ENCODE peak calls at places on chromosome 22, in ten cellular contexts. L is HFF-Myc, Y is GM12865, I is BE2C, J is MM.1S, Q is sigmoid colon, N is BJ, M is fibroblast of lung, K is fibroblast of mammary gland, X is prostate gland. R is an unnamed sample.

GRCh38 chr22:20211997-20212753 is 55.9 kb downstream of the RTN4R start:
- DNase-seq in L (no peak), Y (no peak), I (peak), J (peak), Q (peak), N (no peak), M (peak), K (peak), X (no peak), R (no peak)

GRCh38 chr22:46012182-46012880 is 35.4 kb upstream of the WNT7B start:
- DNase-seq in L (no peak), Y (no peak), I (peak), J (no peak), Q (peak), N (no peak), M (no peak), K (no peak), X (no peak), R (no peak)

GRCh38 chr22:24760708-24761306 is 13.7 kb downstream of the PIWIL3 start:
- DNase-seq in L (no peak), Y (no peak), I (no peak), J (no peak), Q (no peak), N (no peak), M (no peak), K (no peak), X (no peak), R (no peak)

GRCh38 chr22:25563757-25564319 is 637 bp upstream of the GRK3 start:
- DNase-seq in L (no peak), Y (peak), I (peak), J (no peak), Q (peak), N (no peak), M (no peak), K (no peak), X (no peak), R (no peak)

GRCh38 chr22:48450188-48450825 is 1377.4 kb downstream of the BRD1 start:
- DNase-seq in L (no peak), Y (no peak), I (no peak), J (no peak), Q (no peak), N (no peak), M (no peak), K (no peak), X (no peak), R (no peak)

GRCh38 chr22:48639021-48639795 is 1188.5 kb downstream of the BRD1 start:
- DNase-seq in L (no peak), Y (no peak), I (no peak), J (no peak), Q (no peak), N (no peak), M (no peak), K (no peak), X (no peak), R (no peak)

GRCh38 chr22:49258107-49259010 is 569.3 kb downstream of the BRD1 start:
- DNase-seq in L (no peak), Y (no peak), I (no peak), J (no peak), Q (no peak), N (no peak), M (no peak), K (no peak), X (no peak), R (no peak)

GRCh38 chr22:42190274-42190673 is 59.7 kb upstream of the CYP2D6 start:
- DNase-seq in L (no peak), Y (no peak), I (no peak), J (no peak), Q (no peak), N (no peak), M (peak), K (peak), X (no peak), R (no peak)

GRCh38 chr22:47281126-47282106 is 519.0 kb downstream of the TBC1D22A start:
- DNase-seq in L (no peak), Y (no peak), I (no peak), J (no peak), Q (no peak), N (no peak), M (peak), K (peak), X (no peak), R (no peak)

GRCh38 chr22:20524004-20524481 is 16.6 kb downstream of the MED15 start:
- DNase-seq in L (no peak), Y (peak), I (no peak), J (no peak), Q (no peak), N (no peak), M (peak), K (no peak), X (no peak), R (no peak)

GRCh38 chr22:32920734-32921133 is 119.2 kb downstream of the TIMP3 start:
- DNase-seq in L (no peak), Y (no peak), I (no peak), J (no peak), Q (no peak), N (no peak), M (no peak), K (no peak), X (no peak), R (no peak)

GRCh38 chr22:38296372-38296771 is 20.9 kb downstream of the CSNK1E start:
- DNase-seq in L (no peak), Y (no peak), I (no peak), J (no peak), Q (no peak), N (no peak), M (no peak), K (no peak), X (no peak), R (no peak)

GRCh38 chr22:49582671-49583070 is 245.0 kb downstream of the BRD1 start:
- DNase-seq in L (no peak), Y (no peak), I (no peak), J (no peak), Q (no peak), N (no peak), M (no peak), K (no peak), X (no peak), R (no peak)

GRCh38 chr22:44968736-44969135 is 41.1 kb downstream of the PHF21B start:
- DNase-seq in L (no peak), Y (no peak), I (no peak), J (no peak), Q (no peak), N (no peak), M (no peak), K (no peak), X (no peak), R (no peak)

GRCh38 chr22:46111645-46112306 is 38.5 kb upstream of the PPARA start:
- DNase-seq in L (no peak), Y (no peak), I (peak), J (no peak), Q (no peak), N (no peak), M (no peak), K (peak), X (no peak), R (no peak)

GRCh38 chr22:45334528-45334927 is 24.8 kb downstream of the FAM118A start:
- DNase-seq in L (no peak), Y (no peak), I (no peak), J (no peak), Q (no peak), N (no peak), M (no peak), K (no peak), X (peak), R (no peak)

GRCh38 chr22:44085743-44086741 is 61.9 kb downstream of the PARVB start:
- DNase-seq in L (peak), Y (peak), I (peak), J (peak), Q (peak), N (no peak), M (peak), K (peak), X (peak), R (no peak)

GRCh38 chr22:21819183-21819770 is 48.2 kb downstream of the MAPK1 start:
- DNase-seq in L (no peak), Y (no peak), I (no peak), J (no peak), Q (no peak), N (no peak), M (no peak), K (no peak), X (no peak), R (no peak)

GRCh38 chr22:19875061-19875530 is 20.4 kb upstream of the GNB1L start:
- DNase-seq in L (no peak), Y (no peak), I (no peak), J (no peak), Q (peak), N (no peak), M (no peak), K (no peak), X (no peak), R (no peak)

GRCh38 chr22:27317961-27318360 is 483.6 kb downstream of the MN1 start:
- DNase-seq in L (peak), Y (no peak), I (no peak), J (no peak), Q (no peak), N (peak), M (peak), K (no peak), X (no peak), R (no peak)

GRCh38 chr22:47209547-47210023 is 447.1 kb downstream of the TBC1D22A start:
- DNase-seq in L (no peak), Y (no peak), I (no peak), J (no peak), Q (peak), N (no peak), M (no peak), K (no peak), X (no peak), R (peak)

GRCh38 chr22:47990486-47990885 is 1228.0 kb downstream of the TBC1D22A start:
- DNase-seq in L (no peak), Y (no peak), I (no peak), J (no peak), Q (no peak), N (no peak), M (no peak), K (no peak), X (no peak), R (no peak)

GRCh38 chr22:21816787-21817496 is 50.5 kb downstream of the MAPK1 start:
- DNase-seq in L (peak), Y (peak), I (no peak), J (no peak), Q (no peak), N (peak), M (peak), K (peak), X (no peak), R (peak)

GRCh38 chr22:46275455-46276129 is 7.8 kb downstream of the TTC38 start:
- DNase-seq in L (no peak), Y (no peak), I (no peak), J (no peak), Q (no peak), N (no peak), M (no peak), K (no peak), X (no peak), R (no peak)

GRCh38 chr22:21947040-21948014 is 5.3 kb downstream of the PPM1F start:
- DNase-seq in L (no peak), Y (no peak), I (no peak), J (no peak), Q (no peak), N (no peak), M (peak), K (peak), X (no peak), R (no peak)

GRCh38 chr22:41831828-41832552 is 915 bp upstream of the SREBF2 start:
- DNase-seq in L (no peak), Y (peak), I (no peak), J (peak), Q (no peak), N (no peak), M (no peak), K (peak), X (no peak), R (no peak)

GRCh38 chr22:32591620-32592019 is 117.0 kb downstream of the FBXO7 start:
- DNase-seq in L (no peak), Y (no peak), I (no peak), J (no peak), Q (no peak), N (peak), M (peak), K (peak), X (no peak), R (no peak)

GRCh38 chr22:46613606-46613997 is 6.6 kb upstream of the GRAMD4 start:
- DNase-seq in L (no peak), Y (peak), I (no peak), J (peak), Q (no peak), N (no peak), M (no peak), K (peak), X (no peak), R (no peak)

GRCh38 chr22:33357894-33358440 is 299.8 kb upstream of the SYN3 start:
- DNase-seq in L (no peak), Y (no peak), I (no peak), J (no peak), Q (no peak), N (no peak), M (no peak), K (no peak), X (peak), R (no peak)

GRCh38 chr22:19120829-19121630 is 1.2 kb downstream of the DGCR2 start:
- DNase-seq in L (no peak), Y (no peak), I (no peak), J (no peak), Q (no peak), N (no peak), M (peak), K (peak), X (peak), R (no peak)

GRCh38 chr22:45645526-45646414 is 25.9 kb upstream of the ATXN10 start:
- DNase-seq in L (peak), Y (peak), I (peak), J (peak), Q (peak), N (no peak), M (no peak), K (peak), X (peak), R (peak)

GRCh38 chr22:27474711-27475547 is 326.6 kb downstream of the MN1 start:
- DNase-seq in L (peak), Y (no peak), I (no peak), J (no peak), Q (peak), N (peak), M (peak), K (peak), X (peak), R (no peak)

GRCh38 chr22:25057013-25057881 is 104.7 kb downstream of the KIAA1671 start:
- DNase-seq in L (no peak), Y (peak), I (peak), J (peak), Q (peak), N (no peak), M (no peak), K (peak), X (peak), R (peak)

GRCh38 chr22:46064236-46064965 is 85.9 kb upstream of the PPARA start:
- DNase-seq in L (no peak), Y (no peak), I (peak), J (no peak), Q (peak), N (no peak), M (peak), K (peak), X (no peak), R (no peak)

GRCh38 chr22:46638601-46639431 is 18.6 kb downstream of the GRAMD4 start:
- DNase-seq in L (no peak), Y (no peak), I (no peak), J (no peak), Q (no peak), N (no peak), M (no peak), K (peak), X (no peak), R (no peak)

GRCh38 chr22:44304354-44304753 is 8.4 kb downstream of the SHISAL1 start:
- DNase-seq in L (no peak), Y (no peak), I (no peak), J (no peak), Q (no peak), N (peak), M (peak), K (peak), X (no peak), R (no peak)

GRCh38 chr22:44211256-44211945 is 30.7 kb downstream of the PARVG start:
- DNase-seq in L (no peak), Y (no peak), I (no peak), J (no peak), Q (no peak), N (no peak), M (no peak), K (peak), X (no peak), R (no peak)

GRCh38 chr22:36569999-36570398 is 41.0 kb upstream of the EIF3D start:
- DNase-seq in L (no peak), Y (no peak), I (peak), J (no peak), Q (no peak), N (no peak), M (peak), K (peak), X (no peak), R (no peak)
- TF ChIP-seq CTCF in L (peak), Y (no peak), I (peak), J (no peak), Q (no peak), N (peak), M (peak), K (peak), X (no peak), R (no peak)

DNA sequence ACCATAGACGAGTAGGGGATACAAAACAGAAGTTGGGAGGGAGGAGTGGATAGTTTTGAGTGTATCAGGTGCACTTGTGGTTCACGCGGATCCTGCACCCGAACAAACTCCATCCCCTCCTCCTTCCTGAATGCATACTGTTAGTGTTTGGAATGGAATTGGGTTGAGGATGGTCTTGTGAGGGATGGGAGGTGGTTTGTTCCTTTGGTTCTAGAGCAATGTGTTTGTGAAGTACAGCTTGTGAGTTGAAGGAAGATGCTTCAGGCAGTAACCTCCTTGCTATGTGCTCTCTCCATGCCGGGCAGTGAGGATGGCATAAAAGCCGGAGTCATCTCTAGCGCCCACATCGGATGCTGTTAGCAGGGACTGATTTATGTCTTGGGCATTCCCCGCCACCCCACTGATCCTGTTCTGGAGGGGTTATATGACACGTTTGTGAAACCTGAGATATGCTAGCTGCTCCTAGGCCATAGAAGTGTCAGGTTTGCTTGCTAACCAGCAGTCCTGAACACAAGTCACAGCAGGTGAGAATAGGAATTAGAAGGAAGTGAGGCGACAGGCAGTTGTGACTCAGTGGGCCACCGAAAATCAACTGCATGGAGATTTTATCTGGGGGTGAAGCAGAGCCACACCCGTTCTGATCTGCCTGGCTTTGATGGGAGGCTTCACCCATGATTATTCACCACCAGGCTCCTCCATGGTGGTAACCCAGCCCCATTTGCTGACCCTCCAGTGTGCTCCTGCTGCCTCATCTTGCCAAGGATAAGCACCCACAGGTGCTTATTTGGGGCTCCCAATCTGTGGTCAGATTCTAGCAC is 2.2 kb downstream of the BCR start:
- DNase-seq in L (no peak), Y (peak), I (no peak), J (peak), Q (no peak), N (no peak), M (peak), K (no peak), X (peak), R (peak)
- TF ChIP-seq CTCF in L (no peak), Y (no peak), I (no peak), J (peak), Q (no peak), N (no peak), M (no peak), K (no peak), X (no peak), R (no peak)

DNA sequence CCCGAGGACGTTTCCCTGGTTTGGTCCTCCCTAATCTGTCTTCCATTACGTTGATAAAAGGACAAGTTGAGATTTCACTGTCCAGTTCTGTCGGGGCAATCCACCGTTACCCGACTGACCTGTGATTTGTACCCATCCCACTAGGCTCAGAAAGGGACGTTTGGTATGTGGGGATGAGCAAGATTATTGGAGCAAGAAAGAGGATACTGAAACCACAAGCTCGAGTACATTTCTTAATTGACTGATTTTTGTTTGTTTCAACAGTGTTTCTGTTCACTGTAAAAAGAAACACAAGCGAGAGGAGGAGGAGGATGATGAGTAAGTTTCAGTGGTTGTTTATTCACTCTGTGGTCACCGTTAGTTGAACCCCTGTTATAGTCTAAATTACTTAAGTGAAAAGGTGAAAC is 969 bp downstream of the CCDC117 start:
- DNase-seq in L (no peak), Y (peak), I (no peak), J (peak), Q (no peak), N (peak), M (peak), K (peak), X (no peak), R (no peak)
- TF ChIP-seq CTCF in L (no peak), Y (no peak), I (no peak), J (no peak), Q (no peak), N (no peak), M (no peak), K (no peak), X (no peak), R (no peak)

DNA sequence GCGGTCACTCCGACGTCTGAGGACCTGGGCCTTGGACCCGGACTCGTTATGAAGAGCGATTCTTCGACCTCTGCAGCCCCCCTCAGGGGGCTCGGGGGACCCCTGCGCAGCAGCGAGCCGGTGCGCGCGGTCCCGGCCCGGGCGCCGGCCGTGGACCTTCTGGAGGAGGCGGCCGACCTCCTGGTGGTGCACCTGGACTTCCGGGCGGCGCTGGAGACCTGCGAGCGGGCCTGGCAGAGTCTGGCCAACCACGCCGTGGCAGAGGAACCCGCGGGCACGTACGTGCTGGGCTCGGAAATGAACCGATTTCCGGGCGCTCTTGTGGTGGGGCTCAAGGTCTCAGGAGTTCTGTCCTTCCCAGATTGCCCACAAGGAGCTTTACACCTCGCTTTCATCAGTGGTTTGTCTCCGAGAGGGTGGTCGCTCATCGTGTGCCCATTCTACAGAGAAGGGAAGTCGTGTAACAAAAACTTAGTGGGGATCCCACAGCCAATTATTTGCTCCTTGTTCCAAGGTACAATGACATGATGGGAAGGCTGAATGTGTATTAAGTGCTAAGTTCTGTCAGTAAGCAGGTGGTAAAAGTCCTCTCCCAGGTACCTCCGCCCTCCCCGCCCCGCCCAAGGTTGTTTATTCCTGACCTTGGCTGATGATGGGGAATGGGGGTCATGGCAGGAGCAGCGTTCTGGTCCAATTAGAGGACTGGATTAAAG is 695 bp downstream of the PEX26 start:
- DNase-seq in L (no peak), Y (peak), I (peak), J (peak), Q (no peak), N (no peak), M (peak), K (peak), X (no peak), R (peak)
- TF ChIP-seq CTCF in L (no peak), Y (no peak), I (no peak), J (peak), Q (no peak), N (peak), M (no peak), K (no peak), X (no peak), R (no peak)

GRCh38 chr22:39462443-39463147 is 5.8 kb downstream of the MGAT3 start:
- DNase-seq in L (no peak), Y (peak), I (no peak), J (no peak), Q (no peak), N (no peak), M (no peak), K (no peak), X (no peak), R (no peak)
- TF ChIP-seq CTCF in L (no peak), Y (no peak), I (no peak), J (no peak), Q (no peak), N (no peak), M (no peak), K (no peak), X (no peak), R (no peak)

R was measured in natural killer cell.